ENCODE peak calls at places on chromosome 15, in seven cellular contexts. W, O, R, B, V, N and Z are unnamed samples.

GRCh38 chr15:29815000-29815704 is 7.1 kb downstream of the TJP1 start:
- DNase-seq in B (no peak), O (peak; percentile 53), W (no peak), N (no peak), R (no peak), V (no peak), Z (no peak)

GRCh38 chr15:101031203-101031602 is 112.0 kb downstream of the LRRK1 start:
- DNase-seq in B (no peak), O (peak; percentile 58), V (no peak), R (no peak), N (no peak), W (no peak), Z (no peak)

GRCh38 chr15:80036067-80036466 is 23.4 kb upstream of the ZFAND6 start:
- DNase-seq in N (no peak), O (no peak), R (no peak), B (no peak), V (no peak), W (no peak), Z (no peak)

GRCh38 chr15:91915576-91915975 is 62.1 kb downstream of the SLCO3A1 start:
- DNase-seq in B (no peak), R (no peak), O (no peak), N (no peak), V (no peak), W (no peak), Z (no peak)

GRCh38 chr15:25759421-25759820 is 103.7 kb downstream of the ATP10A start:
- DNase-seq in O (no peak), W (no peak), V (no peak), R (no peak), B (no peak), N (no peak), Z (no peak)

GRCh38 chr15:36407647-36408046 is 171.8 kb upstream of the CDIN1 start:
- DNase-seq in W (peak; percentile 29), B (peak; percentile 35), V (no peak), N (no peak), O (peak; percentile 88), R (peak; percentile 35), Z (peak; percentile 56)

GRCh38 chr15:77821188-77821958 is 188.7 kb upstream of the LINGO1 start:
- DNase-seq in V (peak; percentile 64), B (peak; percentile 61), W (peak; percentile 21), R (no peak), N (no peak), O (peak; percentile 51), Z (no peak)

GRCh38 chr15:66603301-66604179 is 37.7 kb upstream of the LCTL start:
- DNase-seq in W (peak; percentile 32), N (peak; percentile 50), R (no peak), O (peak; percentile 51), V (peak; percentile 77), B (peak; percentile 75), Z (no peak)

GRCh38 chr15:94607176-94607654 is 375.9 kb downstream of the MCTP2 start:
- DNase-seq in R (no peak), B (no peak), N (no peak), V (peak; percentile 55), W (no peak), O (no peak), Z (no peak)

GRCh38 chr15:77749998-77750540 is 117.4 kb upstream of the LINGO1 start:
- DNase-seq in O (no peak), N (no peak), B (no peak), R (no peak), V (no peak), W (no peak), Z (no peak)

GRCh38 chr15:58547628-58548307 is 116.0 kb downstream of the LIPC start:
- DNase-seq in W (no peak), N (no peak), O (peak; percentile 17), B (no peak), R (no peak), V (no peak), Z (no peak)

GRCh38 chr15:67370206-67370954 is 115.8 kb downstream of the IQCH start:
- DNase-seq in R (no peak), B (no peak), O (no peak), V (no peak), W (no peak), N (no peak), Z (no peak)

GRCh38 chr15:75059607-75060006 is 36.2 kb downstream of the PPCDC start:
- DNase-seq in N (no peak), B (no peak), R (no peak), W (no peak), V (no peak), O (no peak), Z (no peak)

GRCh38 chr15:29822685-29823459 is 604 bp upstream of the TJP1 start:
- DNase-seq in R (peak; percentile 49), V (peak; percentile 80), O (peak; percentile 81), W (peak; percentile 14), N (no peak), B (peak; percentile 5), Z (no peak)

GRCh38 chr15:33985751-33986150 is 17.5 kb downstream of the CHRM5 start:
- DNase-seq in N (no peak), B (no peak), O (peak; percentile 14), W (no peak), R (no peak), V (no peak), Z (no peak)

GRCh38 chr15:62896969-62897486 is 145.5 kb upstream of the TPM1 start:
- DNase-seq in O (peak; percentile 99), W (peak; percentile 90), R (peak; percentile 94), V (peak; percentile 92), B (no peak), N (no peak), Z (peak; percentile 94)